ENCODE peak calls at places on chromosomes 12 and 14, in seven cellular contexts. M is ovary, N is psoas muscle, E is fibroblast of lung, A is neuronal stem cell, B is AG04450, W is IMR-90. H is an unnamed sample. For H3K9me3, the result is how much of the 10 kb centered on the place peaks cover.

GRCh38 chr14:96501383-96501745 is 818 bp upstream of the PAPOLA start:
- DNase-seq in M (no peak), N (no peak), E (no peak), A (no peak), B (no peak), W (no peak), H (no peak)

GRCh38 chr14:100802766-100803693 is 22.9 kb upstream of the MEG3 start:
- DNase-seq in M (no peak), N (no peak), E (no peak), A (no peak), B (no peak), W (no peak), H (no peak)

GRCh38 chr12:121026274-121027045 is 10.2 kb upstream of the C12orf43 start:
- DNase-seq in M (no peak), N (no peak), E (no peak), A (no peak), B (no peak), W (no peak), H (no peak)

GRCh38 chr12:112841891-112842290 is 50.3 kb downstream of the RPH3A start:
- DNase-seq in M (no peak), N (no peak), E (peak), A (no peak), B (no peak), W (no peak), H (no peak)

GRCh38 chr14:22099942-22100763 is 426.5 kb upstream of the OR4E1 start:
- DNase-seq in M (peak), N (peak), E (peak), A (peak), B (peak), W (peak), H (peak)

GRCh38 chr12:111033281-111034147 is 113.1 kb upstream of the MYL2 start:
- DNase-seq in M (no peak), N (no peak), E (no peak), A (peak), B (no peak), W (no peak), H (no peak)

GRCh38 chr14:100582496-100583165 is 4.6 kb downstream of the BEGAIN start:
- DNase-seq in M (no peak), N (peak), E (no peak), A (no peak), B (no peak), W (no peak), H (no peak)

GRCh38 chr12:109716512-109717389 is 3.1 kb downstream of the FAM222A start:
- DNase-seq in M (peak), N (peak), E (no peak), A (no peak), B (no peak), W (peak), H (no peak)

GRCh38 chr12:1791104-1791927 is 29.0 kb upstream of the LRTM2 start:
- DNase-seq in M (no peak), N (no peak), E (peak), A (no peak), B (no peak), W (peak), H (peak)

GRCh38 chr12:27425306-27425705 is 21.2 kb upstream of the SMCO2 start:
- DNase-seq in M (peak), N (no peak), E (no peak), A (no peak), B (no peak), W (no peak), H (no peak)

GRCh38 chr14:61491224-61491623 is 169.8 kb downstream of the PRKCH start:
- DNase-seq in M (no peak), N (no peak), E (no peak), A (no peak), B (no peak), W (no peak), H (no peak)

DNA sequence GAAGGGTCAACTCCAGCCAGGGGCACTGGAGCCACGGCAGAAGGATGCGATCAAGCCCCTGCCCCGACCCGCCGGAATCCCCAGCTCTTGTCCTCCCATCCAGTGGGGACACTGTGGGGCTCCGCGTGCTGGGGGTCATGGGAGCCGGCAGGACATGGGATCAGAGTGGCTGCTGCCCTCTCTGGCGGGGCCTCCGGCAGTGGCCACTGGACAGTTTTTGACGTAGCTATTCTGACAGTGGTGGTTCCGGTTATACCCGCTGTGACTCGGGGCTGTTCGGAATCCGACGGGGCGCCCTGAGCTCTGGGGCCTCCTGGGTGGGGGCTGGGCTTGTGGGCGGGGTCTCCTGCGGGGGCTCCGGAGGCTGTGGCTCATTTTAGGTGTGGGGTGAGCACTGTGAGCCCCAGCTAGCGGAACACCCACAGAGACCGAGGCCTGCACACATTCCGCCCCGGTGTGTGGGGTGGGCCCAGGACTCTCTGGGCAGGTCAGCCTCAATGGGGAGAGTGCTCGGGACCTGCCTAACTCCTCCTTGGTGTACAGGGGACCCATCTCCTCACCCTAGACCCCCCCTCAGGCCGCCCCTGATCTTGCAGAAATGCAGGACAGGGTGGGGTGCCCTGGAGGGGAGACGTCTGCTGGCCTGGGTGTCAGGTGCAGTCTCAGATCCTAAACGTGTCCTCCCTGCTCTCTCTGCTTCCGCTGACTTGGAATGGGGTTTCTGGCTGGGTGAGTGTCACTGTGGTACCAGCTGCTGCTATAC is 374.2 kb downstream of the TMEM121 start:
- DNase-seq in M (no peak), N (no peak), E (no peak), A (no peak), B (no peak), W (no peak), H (no peak)
- H3K9me3 ChIP-seq in M (under half), N (under half), E (under half), A (under half), B (half or more), W (half or more), H (under half)

GRCh38 chr14:91400696-91401095 is 16.9 kb downstream of the CCDC88C start:
- DNase-seq in M (no peak), N (no peak), E (peak), A (no peak), B (no peak), W (peak), H (no peak)
- H3K27ac ChIP-seq in M (no peak), N (no peak), E (no peak), A (no peak), B (no peak), W (no peak), H (peak)

GRCh38 chr12:125971981-125972380 is 906.7 kb downstream of the AACS start:
- DNase-seq in M (no peak), N (no peak), E (no peak), A (no peak), B (no peak), W (no peak), H (no peak)
- H3K9me3 ChIP-seq in M (under half), N (under half), E (under half), A (under half), B (under half), W (under half), H (under half)

GRCh38 chr12:53476769-53477209 is 22.5 kb downstream of the MAP3K12 start:
- DNase-seq in M (no peak), N (no peak), E (no peak), A (no peak), B (no peak), W (no peak), H (no peak)

GRCh38 chr12:53478865-53479264 is 20.4 kb downstream of the MAP3K12 start:
- DNase-seq in M (no peak), N (no peak), E (no peak), A (no peak), B (no peak), W (no peak), H (no peak)

GRCh38 chr12:53480425-53481107 is 18.7 kb downstream of the MAP3K12 start:
- DNase-seq in M (no peak), N (no peak), E (no peak), A (no peak), B (no peak), W (no peak), H (no peak)

GRCh38 chr12:53481108-53481442 is 18.2 kb downstream of the MAP3K12 start:
- DNase-seq in M (no peak), N (no peak), E (no peak), A (no peak), B (no peak), W (no peak), H (no peak)

GRCh38 chr12:53479314-53479713 is 19.9 kb downstream of the MAP3K12 start:
- DNase-seq in M (no peak), N (no peak), E (no peak), A (no peak), B (no peak), W (no peak), H (no peak)
- H3K27ac ChIP-seq in M (no peak), N (peak), E (peak), A (no peak), B (no peak), W (no peak), H (no peak)

GRCh38 chr12:34358198-34358597 is 335.9 kb downstream of the ALG10 start:
- DNase-seq in M (no peak), N (no peak), E (no peak), A (no peak), B (no peak), W (no peak), H (no peak)

GRCh38 chr12:34352098-34352497 is 329.8 kb downstream of the ALG10 start:
- DNase-seq in M (no peak), N (no peak), E (no peak), A (no peak), B (no peak), W (no peak), H (no peak)

GRCh38 chr12:34356233-34356987 is 334.1 kb downstream of the ALG10 start:
- DNase-seq in M (no peak), N (no peak), E (no peak), A (no peak), B (no peak), W (no peak), H (no peak)

GRCh38 chr12:34357791-34358190 is 335.5 kb downstream of the ALG10 start:
- DNase-seq in M (no peak), N (no peak), E (no peak), A (no peak), B (no peak), W (no peak), H (no peak)

GRCh38 chr12:34354239-34355200 is 332.2 kb downstream of the ALG10 start:
- DNase-seq in M (no peak), N (no peak), E (no peak), A (no peak), B (no peak), W (no peak), H (no peak)
- H3K9me3 ChIP-seq in M (under half), N (under half), E (under half), A (under half), B (half or more), W (under half), H (half or more)

GRCh38 chr14:63855272-63855671 is 2.5 kb downstream of the SYNE2 start:
- DNase-seq in M (no peak), N (no peak), E (no peak), A (no peak), B (no peak), W (no peak), H (no peak)

GRCh38 chr14:63852817-63853730 is at the start of gene SYNE2:
- DNase-seq in M (peak), N (peak), E (peak), A (peak), B (no peak), W (peak), H (peak)

GRCh38 chr14:63854330-63854729 is 1.5 kb downstream of the SYNE2 start:
- DNase-seq in M (no peak), N (no peak), E (no peak), A (no peak), B (no peak), W (no peak), H (no peak)

GRCh38 chr14:63852271-63852816 is 460 bp upstream of the SYNE2 start:
- DNase-seq in M (no peak), N (no peak), E (peak), A (no peak), B (no peak), W (peak), H (no peak)

DNA sequence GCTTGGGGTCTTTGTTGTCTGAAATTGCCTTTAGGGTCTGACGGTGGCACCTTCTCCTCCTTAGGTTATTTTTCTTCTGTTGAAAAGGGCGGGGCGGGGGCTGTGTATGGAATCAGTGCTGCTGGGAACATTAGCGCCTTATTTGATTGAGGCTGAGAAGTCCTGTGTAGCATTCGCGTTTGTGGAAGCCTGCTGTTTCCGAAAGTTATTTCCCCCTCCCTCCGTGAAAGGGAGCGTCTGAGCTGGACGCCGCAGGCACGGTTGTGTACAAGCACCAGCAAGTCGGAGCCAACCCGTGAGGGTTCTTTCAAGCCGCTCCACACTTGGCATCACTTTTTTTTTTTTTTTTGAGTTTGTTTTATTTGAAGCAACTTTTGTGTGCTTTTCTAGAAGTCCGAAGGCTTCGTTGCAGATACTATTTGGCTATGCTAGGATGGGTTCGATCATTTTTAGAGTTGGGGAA is 1.1 kb downstream of the SYNE2 start:
- DNase-seq in M (peak), N (peak), E (peak), A (peak), B (no peak), W (peak), H (peak)
- H3K27ac ChIP-seq in M (peak), N (peak), E (no peak), A (peak), B (peak), W (no peak), H (peak)

GRCh38 chr14:105873870-105874512 is 347.6 kb downstream of the TMEM121 start:
- DNase-seq in M (no peak), N (no peak), E (no peak), A (no peak), B (no peak), W (no peak), H (no peak)
- H3K9me3 ChIP-seq in M (under half), N (under half), E (under half), A (under half), B (under half), W (under half), H (under half)

GRCh38 chr14:38490273-38490672 is 234.4 kb upstream of the CLEC14A start:
- DNase-seq in M (no peak), N (no peak), E (no peak), A (no peak), B (no peak), W (no peak), H (no peak)

GRCh38 chr14:38500125-38500524 is 244.2 kb upstream of the CLEC14A start:
- DNase-seq in M (no peak), N (no peak), E (no peak), A (no peak), B (no peak), W (peak), H (no peak)

DNA sequence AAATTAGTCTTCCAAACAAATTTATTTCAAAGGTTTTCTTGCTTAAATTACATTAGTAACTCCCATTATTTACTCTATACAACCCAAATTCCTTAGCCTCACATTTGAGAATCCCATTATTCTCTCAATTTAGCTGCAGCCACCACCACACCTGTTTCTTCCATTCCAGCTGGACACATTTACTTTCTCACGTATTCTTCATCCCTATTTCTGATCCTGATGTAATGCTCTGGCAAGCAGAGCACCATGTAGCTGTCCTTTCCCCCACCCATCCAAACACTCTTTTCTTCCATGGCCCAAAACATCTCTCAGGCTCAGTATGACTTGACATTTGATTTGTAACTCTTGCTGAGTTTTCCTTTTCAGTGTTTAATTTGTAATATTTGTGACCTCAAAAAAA is 240.2 kb upstream of the CLEC14A start:
- DNase-seq in M (no peak), N (no peak), E (no peak), A (no peak), B (no peak), W (no peak), H (no peak)
- H3K27ac ChIP-seq in M (no peak), N (peak), E (no peak), A (no peak), B (no peak), W (no peak), H (no peak)